ENCODE peak calls at places on chromosomes 3 and 15, in four cellular contexts. B is HepG2, C is K562, F is Panc1. V is an unnamed sample.

GRCh38 chr15:90871716-90872480 is 3.5 kb downstream of the FURIN start:
- DNase-seq in B (no peak), C (peak; percentile 62), F (no peak), V (no peak)

GRCh38 chr15:36724493-36724892 is 145.1 kb downstream of the CDIN1 start:
- DNase-seq in B (no peak), C (no peak), F (no peak), V (no peak)

GRCh38 chr15:70569139-70569717 is 194.1 kb downstream of the UACA start:
- DNase-seq in B (peak; percentile 68), C (peak; percentile 5), F (peak; percentile 17), V (peak; percentile 73)

GRCh38 chr15:25184356-25185155 is 229.8 kb downstream of the SNRPN start:
- DNase-seq in B (no peak), C (no peak), F (no peak), V (no peak)

GRCh38 chr3:196969660-196970546 is 1.3 kb upstream of the PIGZ start:
- DNase-seq in B (no peak), C (peak; percentile 82), F (no peak), V (no peak)

GRCh38 chr15:70234256-70234965 is 136.7 kb upstream of the TLE3 start:
- DNase-seq in B (no peak), C (no peak), F (no peak), V (no peak)

GRCh38 chr15:33215941-33216872 is 21.7 kb upstream of the FMN1 start:
- DNase-seq in B (no peak), C (peak; percentile 15), F (no peak), V (no peak)

GRCh38 chr15:58865420-58865880 is 68.0 kb downstream of the SLTM start:
- DNase-seq in B (peak; percentile 64), C (no peak), F (no peak), V (no peak)

GRCh38 chr15:41494190-41494921 is 682 bp downstream of the ITPKA start:
- DNase-seq in B (peak; percentile 73), C (peak; percentile 74), F (no peak), V (no peak)

GRCh38 chr3:133490468-133491351 is 82.8 kb upstream of the CDV3 start:
- DNase-seq in B (no peak), C (no peak), F (no peak), V (no peak)

GRCh38 chr3:32817195-32817560 is 619 bp upstream of the TRIM71 start:
- DNase-seq in B (no peak), C (no peak), F (no peak), V (no peak)

GRCh38 chr15:33910741-33911140 is 57.6 kb upstream of the CHRM5 start:
- DNase-seq in B (no peak), C (no peak), F (no peak), V (no peak)

GRCh38 chr3:194707176-194707575 is 21.5 kb downstream of the FAM43A start:
- DNase-seq in B (no peak), C (no peak), F (no peak), V (no peak)

GRCh38 chr3:126527455-126528211 is 3.7 kb downstream of the CHST13 start:
- DNase-seq in B (no peak), C (no peak), F (no peak), V (no peak)

GRCh38 chr3:31092748-31093607 is 198.5 kb upstream of the GADL1 start:
- DNase-seq in B (no peak), C (no peak), F (no peak), V (no peak)

GRCh38 chr15:64288577-64288976 is 67.4 kb downstream of the CSNK1G1 start:
- DNase-seq in B (no peak), C (no peak), F (peak; percentile 8), V (no peak)

GRCh38 chr3:43728947-43729346 is 38.2 kb downstream of the ABHD5 start:
- DNase-seq in B (no peak), C (no peak), F (no peak), V (no peak)

GRCh38 chr15:74265046-74265639 is 29.0 kb downstream of the CCDC33 start:
- DNase-seq in B (peak; percentile 12), C (peak; percentile 61), F (no peak), V (no peak)

GRCh38 chr15:89171136-89172072 is 50.0 kb downstream of the RLBP1 start:
- DNase-seq in B (peak; percentile 62), C (peak; percentile 67), F (peak; percentile 12), V (peak; percentile 32)

GRCh38 chr3:167917969-167918368 is 177.8 kb downstream of the GOLIM4 start:
- DNase-seq in B (no peak), C (no peak), F (no peak), V (no peak)

GRCh38 chr3:172749201-172749965 is 1.1 kb upstream of the ECT2 start:
- DNase-seq in B (peak; percentile 88), C (no peak), F (peak; percentile 91), V (peak; percentile 90)

GRCh38 chr3:145942052-145942451 is 218.9 kb downstream of the PLOD2 start:
- DNase-seq in B (no peak), C (no peak), F (no peak), V (no peak)

GRCh38 chr15:78076231-78077052 is 1.1 kb downstream of the TBC1D2B start:
- DNase-seq in B (no peak), C (no peak), F (no peak), V (no peak)

GRCh38 chr3:77052733-77053680 is 13.1 kb downstream of the ROBO2 start:
- DNase-seq in B (no peak), C (no peak), F (no peak), V (no peak)

GRCh38 chr3:112775011-112775742 is 71.5 kb downstream of the CD200R1L start:
- DNase-seq in B (no peak), C (no peak), F (no peak), V (no peak)

GRCh38 chr15:69305933-69306568 is 7.3 kb downstream of the PAQR5 start:
- DNase-seq in B (no peak), C (no peak), F (no peak), V (no peak)

GRCh38 chr3:138463724-138464489 is 29.5 kb downstream of the ESYT3 start:
- DNase-seq in B (no peak), C (no peak), F (no peak), V (no peak)

GRCh38 chr15:78828930-78829329 is 17.7 kb upstream of the ADAMTS7 start:
- DNase-seq in B (no peak), C (no peak), F (no peak), V (no peak)

GRCh38 chr15:34359416-34359815 is 7.6 kb downstream of the LPCAT4 start:
- DNase-seq in B (no peak), C (no peak), F (no peak), V (no peak)

GRCh38 chr15:84961114-84961452 is 20.6 kb upstream of the PDE8A start:
- DNase-seq in B (no peak), C (peak; percentile 88), F (no peak), V (no peak)
- TF ChIP-seq TCF7L2 in B (no peak), C (no peak), F (no peak), V (no peak)

GRCh38 chr3:4524423-4524769 is 31.2 kb downstream of the ITPR1 start:
- DNase-seq in B (peak; percentile 20), C (peak; percentile 59), F (no peak), V (no peak)

GRCh38 chr3:4523710-4524422 is 30.7 kb downstream of the ITPR1 start:
- DNase-seq in B (no peak), C (peak; percentile 27), F (no peak), V (no peak)

GRCh38 chr3:4525555-4526238 is 32.5 kb downstream of the ITPR1 start:
- DNase-seq in B (no peak), C (no peak), F (no peak), V (no peak)

GRCh38 chr3:4520013-4520881 is 27.1 kb downstream of the ITPR1 start:
- DNase-seq in B (no peak), C (peak; percentile 36), F (no peak), V (no peak)

DNA sequence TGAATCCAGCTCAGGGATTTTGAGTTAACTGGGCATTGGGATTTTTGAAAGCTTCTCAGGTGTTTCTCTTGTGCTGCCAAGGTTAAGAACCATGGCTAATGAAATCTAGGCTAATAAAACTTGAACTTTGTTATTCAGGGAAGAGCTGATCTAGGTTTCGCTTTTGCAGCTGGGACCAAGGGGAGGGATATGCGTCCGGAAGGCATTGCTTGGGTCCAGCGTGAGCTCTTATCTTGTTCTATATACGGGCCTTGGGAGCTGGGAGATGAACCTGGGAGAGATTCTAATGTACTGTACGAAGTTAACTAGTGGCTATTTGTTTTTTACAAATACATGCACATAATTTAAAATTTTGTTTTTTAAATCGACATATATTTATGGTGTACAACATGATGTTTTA is 29.8 kb downstream of the ITPR1 start:
- DNase-seq in B (no peak), C (no peak), F (no peak), V (no peak)
- TF ChIP-seq TCF7L2 in B (no peak), C (no peak), F (no peak), V (no peak)

GRCh38 chr15:57692709-57693108 is 13.8 kb upstream of the POLR2M start:
- DNase-seq in B (no peak), C (no peak), F (no peak), V (no peak)
- TF ChIP-seq TCF7L2 in B (no peak), C (no peak), F (no peak), V (no peak)

GRCh38 chr3:81769271-81769670 is 7.8 kb upstream of the GBE1 start:
- DNase-seq in B (no peak), C (no peak), F (no peak), V (no peak)
- TF ChIP-seq TCF7L2 in B (no peak), C (no peak), F (no peak), V (no peak)

GRCh38 chr15:53918180-53919079 is 59.8 kb upstream of the UNC13C start:
- DNase-seq in B (peak; percentile 27), C (no peak), F (no peak), V (no peak)
- TF ChIP-seq TCF7L2 in B (no peak), C (no peak), F (no peak), V (no peak)

GRCh38 chr3:10703875-10704274 is 112.2 kb upstream of the SLC6A11 start:
- DNase-seq in B (no peak), C (peak; percentile 12), F (no peak), V (peak; percentile 38)
- TF ChIP-seq TCF7L2 in B (no peak), C (no peak), F (no peak), V (no peak)

DNA sequence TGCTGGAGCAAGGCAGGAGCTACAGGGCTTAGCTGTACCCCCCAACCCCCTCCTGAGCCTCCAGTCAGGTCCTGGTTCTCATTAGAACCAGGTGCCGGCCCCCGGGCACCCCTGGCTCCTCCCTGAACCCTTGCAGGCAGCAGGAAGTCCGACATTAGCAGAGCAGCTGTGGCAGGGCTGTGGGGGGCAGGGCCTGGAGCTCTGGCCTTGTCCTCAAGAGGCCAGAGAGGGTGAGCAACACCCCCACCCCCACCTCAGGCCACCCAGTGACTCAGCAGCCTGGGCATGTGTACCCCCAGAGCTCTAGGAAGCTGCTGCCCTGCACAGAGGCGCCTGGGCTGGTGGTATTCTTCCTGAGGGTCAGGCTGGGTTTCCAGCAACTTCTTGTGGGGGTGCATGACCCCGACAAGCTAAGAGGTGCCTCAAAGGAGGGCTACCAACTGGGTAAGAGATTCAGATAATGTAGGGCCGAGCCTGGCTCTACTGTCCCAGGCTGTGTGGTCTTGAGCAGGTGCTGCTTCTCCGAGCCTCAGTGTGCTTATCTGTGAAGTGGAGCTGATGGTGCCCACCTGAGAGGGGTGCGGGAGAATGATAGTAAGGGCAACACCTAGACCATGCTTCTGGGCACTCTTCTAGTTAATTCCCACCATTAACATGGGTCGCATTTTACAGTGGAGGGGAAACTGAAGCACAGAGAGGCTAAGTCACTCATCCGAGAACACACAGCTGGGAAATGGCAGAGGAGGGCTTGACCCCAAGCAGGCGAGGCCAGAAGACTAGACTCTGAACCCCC is 16.0 kb downstream of the H1-8 start:
- DNase-seq in B (peak; percentile 74), C (peak; percentile 30), F (no peak), V (no peak)
- TF ChIP-seq TCF7L2 in B (no peak), C (no peak), F (no peak), V (no peak)

V was measured in HCT116.